ENCODE peak calls at places on chromosome 15, in four cellular contexts. X is heart left ventricle, T is HCT116, D is GM23248. O is an unnamed sample.
A peak's percentile ranks its signal among the peaks of the same experiment; 100 is the strongest.

GRCh38 chr15:65954289-65954741 is 85.0 kb downstream of the RAB11A start:
- DNase-seq in X (no peak), T (peak; percentile 31), D (peak; percentile 30), O (peak; percentile 32)

GRCh38 chr15:58232273-58233065 is 94.3 kb downstream of the AQP9 start:
- DNase-seq in X (no peak), T (no peak), D (no peak), O (peak; percentile 71)

GRCh38 chr15:90178468-90179435 is 22.4 kb upstream of the SEMA4B start:
- DNase-seq in X (no peak), T (no peak), D (no peak), O (no peak)

GRCh38 chr15:74011610-74012009 is 17.1 kb downstream of the PML start:
- DNase-seq in X (peak; percentile 69), T (no peak), D (peak; percentile 56), O (no peak)

GRCh38 chr15:57376695-57377477 is 581 bp downstream of the CGNL1 start:
- DNase-seq in X (peak; percentile 29), T (no peak), D (peak; percentile 39), O (no peak)

GRCh38 chr15:90231028-90232017 is 2.4 kb downstream of the CIB1 start:
- DNase-seq in X (no peak), T (no peak), D (no peak), O (no peak)

GRCh38 chr15:79164465-79164864 is 73.9 kb upstream of the RASGRF1 start:
- DNase-seq in X (no peak), T (no peak), D (no peak), O (no peak)

GRCh38 chr15:72288796-72289596 is 16.6 kb upstream of the PARP6 start:
- DNase-seq in X (no peak), T (no peak), D (no peak), O (no peak)

GRCh38 chr15:70528270-70528706 is 235.1 kb downstream of the UACA start:
- DNase-seq in X (no peak), T (peak; percentile 40), D (peak; percentile 24), O (no peak)

GRCh38 chr15:68271854-68272471 is 5.6 kb upstream of the FEM1B start:
- DNase-seq in X (no peak), T (peak; percentile 80), D (peak; percentile 92), O (peak; percentile 100)

GRCh38 chr15:40063563-40064011 is 24.6 kb upstream of the SRP14 start:
- DNase-seq in X (no peak), T (no peak), D (peak; percentile 82), O (no peak)

GRCh38 chr15:57357796-57358195 is 18.5 kb upstream of the CGNL1 start:
- DNase-seq in X (no peak), T (no peak), D (no peak), O (no peak)

GRCh38 chr15:39789736-39790135 is 7.1 kb upstream of the FSIP1 start:
- DNase-seq in X (no peak), T (no peak), D (no peak), O (no peak)

GRCh38 chr15:101657968-101658784 is 6.0 kb upstream of the TM2D3 start:
- DNase-seq in X (peak; percentile 61), T (no peak), D (no peak), O (no peak)

GRCh38 chr15:39232512-39232911 is 348.4 kb upstream of the THBS1 start:
- DNase-seq in X (no peak), T (no peak), D (peak; percentile 93), O (peak; percentile 81)

GRCh38 chr15:69591905-69592508 is 139.4 kb downstream of the RPLP1 start:
- DNase-seq in X (no peak), T (no peak), D (no peak), O (no peak)

GRCh38 chr15:60390931-60391501 is 6.8 kb downstream of the ANXA2 start:
- DNase-seq in X (no peak), T (peak; percentile 87), D (peak; percentile 96), O (peak; percentile 73)

GRCh38 chr15:50911641-50912040 is 3.2 kb downstream of the AP4E1 start:
- DNase-seq in X (no peak), T (no peak), D (peak; percentile 4), O (no peak)

GRCh38 chr15:72968531-72968922 is 83.7 kb upstream of the NEO1 start:
- DNase-seq in X (no peak), T (no peak), D (no peak), O (no peak)

GRCh38 chr15:69468241-69469121 is 15.9 kb downstream of the RPLP1 start:
- DNase-seq in X (no peak), T (no peak), D (no peak), O (no peak)

GRCh38 chr15:53721334-53722087 is 38.0 kb downstream of the WDR72 start:
- DNase-seq in X (no peak), T (no peak), D (no peak), O (no peak)

GRCh38 chr15:91849180-91849579 is 4.3 kb upstream of the SLCO3A1 start:
- DNase-seq in X (no peak), T (no peak), D (no peak), O (no peak)

GRCh38 chr15:68581725-68582124 is 2.9 kb downstream of the CORO2B start:
- DNase-seq in X (no peak), T (no peak), D (no peak), O (no peak)

GRCh38 chr15:83282859-83283812 is 1.3 kb downstream of the BNC1 start:
- DNase-seq in X (peak; percentile 22), T (no peak), D (peak; percentile 79), O (no peak)

GRCh38 chr15:49645937-49646336 is 25.1 kb downstream of the DTWD1 start:
- DNase-seq in X (no peak), T (no peak), D (peak; percentile 84), O (no peak)

GRCh38 chr15:28273468-28273867 is 48.5 kb downstream of the HERC2 start:
- DNase-seq in X (no peak), T (no peak), D (no peak), O (no peak)

GRCh38 chr15:43828061-43828657 is 1.4 kb downstream of the WDR76 start:
- DNase-seq in X (no peak), T (no peak), D (peak; percentile 47), O (no peak)

GRCh38 chr15:79340315-79340602 is 29.3 kb downstream of the TMED3 start:
- DNase-seq in X (no peak), T (no peak), D (no peak), O (no peak)

GRCh38 chr15:82262422-82263026 is at the start of the genes EFL1 and SAXO2:
- DNase-seq in X (peak; percentile 92), T (peak; percentile 54), D (peak; percentile 95), O (no peak)

GRCh38 chr15:64692166-64692565 is 83.2 kb downstream of the RBPMS2 start:
- DNase-seq in X (no peak), T (no peak), D (no peak), O (no peak)

GRCh38 chr15:64693134-64693533 is 82.3 kb downstream of the RBPMS2 start:
- DNase-seq in X (no peak), T (no peak), D (peak; percentile 94), O (no peak)

GRCh38 chr15:64690008-64690407 is 85.4 kb downstream of the RBPMS2 start:
- DNase-seq in X (no peak), T (no peak), D (no peak), O (no peak)

GRCh38 chr15:64688770-64689169 is 86.6 kb downstream of the RBPMS2 start:
- DNase-seq in X (no peak), T (no peak), D (no peak), O (no peak)

DNA sequence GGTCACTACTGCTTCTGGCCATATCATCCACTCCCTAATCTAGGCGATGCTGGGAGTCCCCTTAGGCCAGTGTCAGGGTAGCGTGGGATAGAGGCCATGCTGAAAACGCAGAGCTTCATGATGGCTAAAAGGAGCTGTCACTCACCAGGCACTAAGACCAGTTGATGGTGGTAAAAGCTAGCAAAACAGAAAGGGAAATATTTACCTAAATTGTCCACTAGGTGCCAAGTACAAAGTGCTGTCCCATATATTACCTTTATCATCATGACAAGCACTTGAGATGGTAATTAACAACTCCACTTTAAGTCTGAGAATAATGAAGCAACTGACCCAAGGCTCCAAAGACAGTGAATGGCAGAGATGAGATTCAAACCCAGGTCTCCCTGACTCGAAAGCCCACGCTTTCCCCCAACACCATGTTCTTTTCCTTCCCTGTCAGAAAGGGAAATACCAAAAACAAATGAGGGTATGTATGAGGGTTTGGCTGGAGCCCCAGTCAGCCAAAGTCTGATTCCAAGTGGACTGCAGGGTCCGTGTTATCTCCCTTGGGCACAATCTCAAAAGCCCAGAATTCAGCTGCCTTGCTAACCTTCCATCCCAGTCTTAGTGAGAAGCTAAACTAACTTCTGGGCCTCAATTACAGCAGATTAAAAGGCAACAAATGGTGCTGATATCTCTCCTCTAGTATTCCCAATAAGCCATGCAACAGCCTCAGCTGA is 84.7 kb downstream of the RBPMS2 start:
- DNase-seq in X (no peak), T (no peak), D (no peak), O (no peak)
- H3K4me1 ChIP-seq in X (peaks cover 39% of the 10 kb centered on the region), T (no peaks in the 10 kb centered on the region), D (peaks cover 14% of the 10 kb centered on the region), O (no peaks in the 10 kb centered on the region)

GRCh38 chr15:96353378-96353930 is 23.0 kb downstream of the NR2F2 start:
- DNase-seq in X (no peak), T (no peak), D (no peak), O (no peak)
- H3K4me3 ChIP-seq in X (peak overlapping the region; percentile 63), T (no peak overlapping the region), D (peak overlapping the region; percentile 80), O (no peak overlapping the region)

GRCh38 chr15:55980511-55980910 is 12.9 kb downstream of the NEDD4 start:
- DNase-seq in X (no peak), T (no peak), D (no peak), O (no peak)

GRCh38 chr15:55977225-55977624 is 16.2 kb downstream of the NEDD4 start:
- DNase-seq in X (no peak), T (no peak), D (no peak), O (no peak)

DNA sequence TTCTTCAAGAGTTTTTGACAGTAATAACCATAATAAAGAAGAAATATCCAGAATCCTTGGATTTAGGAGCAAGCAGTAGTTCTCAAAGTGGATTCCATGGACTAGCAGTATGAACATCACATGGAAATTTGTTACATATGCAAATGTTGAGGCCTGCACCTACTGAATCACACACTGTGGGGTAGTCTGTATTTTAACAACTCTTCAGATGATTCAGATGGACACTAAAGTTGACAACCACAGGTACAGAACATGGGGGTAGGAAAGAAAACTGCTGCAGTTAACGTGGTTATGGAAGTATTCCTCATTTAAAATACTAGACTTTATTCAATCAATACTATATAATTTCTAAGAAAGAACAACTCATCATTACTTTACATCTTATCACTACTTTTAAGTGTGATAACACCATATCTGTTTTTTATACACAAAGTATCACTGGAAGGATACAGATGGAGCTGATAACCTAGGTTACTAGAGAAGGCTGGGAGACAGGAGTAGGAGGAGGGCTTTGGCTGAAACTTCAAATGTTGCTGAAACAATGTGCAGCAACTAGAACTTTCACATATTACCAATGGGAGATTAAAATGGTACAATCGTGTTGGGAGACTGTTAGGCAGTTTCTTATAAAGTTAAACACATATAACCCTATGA is 11.7 kb downstream of the NEDD4 start:
- DNase-seq in X (no peak), T (no peak), D (no peak), O (no peak)
- H3K4me1 ChIP-seq in X (no peaks in the 10 kb centered on the region), T (no peaks in the 10 kb centered on the region), D (peaks cover 7% of the 10 kb centered on the region), O (peaks cover 2% of the 10 kb centered on the region)

DNA sequence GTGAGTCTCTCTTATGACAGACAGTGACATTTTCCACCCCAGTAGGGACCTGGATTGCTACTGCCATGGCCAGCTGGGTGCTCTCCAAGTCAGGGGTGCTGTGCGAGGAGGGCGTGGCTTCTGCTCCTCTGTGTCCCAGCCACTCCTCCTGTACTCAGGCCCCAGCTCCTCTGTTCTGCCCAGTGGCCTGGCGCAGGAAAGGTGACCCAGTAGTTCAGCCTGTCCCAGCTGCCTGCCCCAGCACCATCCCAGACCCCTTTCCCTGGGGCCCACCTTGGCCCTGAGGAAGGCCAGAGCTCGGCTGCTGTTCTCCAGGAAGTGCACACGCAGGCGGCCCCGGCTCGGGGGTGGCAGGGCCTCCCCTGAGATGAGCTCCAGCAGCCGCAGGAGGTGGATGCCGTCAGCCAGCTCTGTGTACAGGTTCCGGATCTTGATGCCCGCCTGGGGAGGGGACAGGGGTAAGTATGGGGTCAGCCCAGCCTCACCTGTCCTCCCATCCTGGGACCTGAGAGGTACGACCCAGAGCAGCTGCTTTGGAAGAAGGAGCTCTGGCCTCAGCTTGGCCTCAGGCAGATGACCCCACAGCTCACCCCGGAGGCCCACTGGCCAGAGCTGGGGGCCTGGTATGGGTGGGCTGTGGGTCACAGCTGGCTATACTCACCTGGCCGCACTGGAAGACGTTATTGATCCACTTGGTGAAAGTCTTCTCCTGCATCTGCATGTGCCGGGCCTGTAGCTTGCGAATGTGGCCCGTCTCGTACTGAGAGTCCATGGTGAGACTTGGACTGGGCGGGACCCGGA is 1.0 kb downstream of the SPTBN5 start:
- DNase-seq in X (peak; percentile 84), T (no peak), D (no peak), O (no peak)
- H3K4me3 ChIP-seq in X (peak overlapping the region; percentile 56), T (no peak overlapping the region), D (no peak overlapping the region), O (no peak overlapping the region)

O was measured in keratinocyte.